ENCODE peak calls at places on chromosomes 13 and 19, in seven cellular contexts. W is activated naive CD8-positive, alpha-beta T cell treated with anti-CD3 and anti-CD28 coated beads, Interleukin-2, amount 50 U/mL, for 24 hours; Y is GOT3; O is stimulated activated CD8-positive, alpha-beta memory T cell treated with anti-CD3 and anti-CD28 coated beads, Interleukin-2, amount 100 ng/mL, for 48 hours; L is GDM1; R is left lobe of liver; H is Ammon's horn. B is an unnamed sample.

GRCh38 chr13:60627071-60627686 is 230.2 kb downstream of the TDRD3 start:
- DNase-seq in L (peak), Y (no peak), W (no peak), O (no peak), H (peak), R (no peak), B (peak)

GRCh38 chr13:48125794-48126228 is 30.9 kb upstream of the MED4 start:
- DNase-seq in O (no peak), L (no peak), R (peak), Y (no peak), H (no peak), W (no peak), B (no peak)

GRCh38 chr13:97275265-97275664 is 53.1 kb downstream of the MBNL2 start:
- DNase-seq in L (no peak), O (no peak), Y (no peak), W (no peak), R (no peak), H (no peak), B (no peak)

GRCh38 chr19:9115307-9115813 is at the start of gene OR7G1:
- DNase-seq in W (no peak), L (no peak), Y (no peak), R (no peak), H (no peak), O (no peak), B (no peak)

GRCh38 chr19:18677156-18677555 is 6.3 kb upstream of the CRTC1 start:
- DNase-seq in H (no peak), R (no peak), W (no peak), L (no peak), O (no peak), Y (no peak), B (no peak)

GRCh38 chr13:28128926-28129325 is 9.4 kb upstream of the PAN3 start:
- DNase-seq in L (no peak), Y (no peak), H (no peak), W (no peak), O (no peak), R (no peak), B (no peak)

GRCh38 chr13:44576396-44577235 is 486 bp upstream of the TSC22D1 start:
- DNase-seq in O (peak), W (peak), Y (no peak), H (no peak), R (no peak), L (peak), B (peak)

GRCh38 chr19:4597975-4598671 is 38.6 kb upstream of the SEMA6B start:
- DNase-seq in O (peak), W (peak), R (no peak), Y (no peak), L (peak), H (no peak), B (peak)

GRCh38 chr19:5536337-5536894 is 31.3 kb downstream of the TINCR start:
- DNase-seq in H (peak), O (no peak), R (no peak), W (no peak), L (no peak), Y (no peak), B (no peak)

GRCh38 chr19:33803383-33803782 is 6.7 kb downstream of the KCTD15 start:
- DNase-seq in R (no peak), W (no peak), O (no peak), L (no peak), H (no peak), Y (no peak), B (no peak)